ENCODE peak calls at places on chromosomes 4 and X, in four cellular contexts. Z is IMR-90, S is mesendoderm, N is H9. L is an unnamed sample.

GRCh38 chr4:41280010-41280409 is 23.3 kb downstream of the UCHL1 start:
- DNase-seq in N (no peak), Z (peak), S (peak), L (no peak)

GRCh38 chr4:25863906-25864418 is 1.2 kb upstream of the SEL1L3 start:
- DNase-seq in N (peak), S (peak), Z (no peak), L (no peak)

GRCh38 chr4:83267121-83267834 is 17.3 kb downstream of the COQ2 start:
- DNase-seq in Z (peak), N (no peak), S (no peak), L (no peak)

GRCh38 chr4:6435010-6435409 is 37.4 kb downstream of the PPP2R2C start:
- DNase-seq in S (no peak), Z (no peak), N (no peak), L (no peak)

GRCh38 chr4:187811586-187811985 is 184.0 kb upstream of the ZFP42 start:
- DNase-seq in Z (no peak), N (no peak), S (no peak), L (no peak)

GRCh38 chr4:103496800-103497199 is 223.0 kb downstream of the TACR3 start:
- DNase-seq in S (no peak), N (no peak), Z (no peak), L (no peak)

GRCh38 chr4:88527787-88528186 is 4.2 kb upstream of the PYURF start:
- DNase-seq in Z (no peak), N (no peak), S (no peak), L (no peak)

GRCh38 chrX:138150709-138151108 is 560.8 kb downstream of the FGF13 start:
- DNase-seq in S (peak), Z (no peak), N (no peak), L (no peak)

GRCh38 chr4:174575436-174575835 is 53.1 kb upstream of the HPGD start:
- DNase-seq in N (no peak), S (no peak), Z (no peak), L (no peak)

GRCh38 chr4:43132010-43132582 is 239.6 kb downstream of the GRXCR1 start:
- DNase-seq in Z (peak), N (peak), S (peak), L (peak)

GRCh38 chr4:6951880-6952381 is 42.3 kb downstream of the TBC1D14 start:
- DNase-seq in Z (no peak), S (peak), N (no peak), L (no peak)

GRCh38 chrX:55451990-55452824 is at the start of gene MAGEH1:
- DNase-seq in S (peak), N (peak), Z (peak), L (peak)

GRCh38 chr4:80204433-80204832 is 7.1 kb downstream of the PRDM8 start:
- DNase-seq in N (no peak), Z (peak), S (no peak), L (no peak)

GRCh38 chrX:115452256-115452655 is 108.7 kb upstream of the PLS3 start:
- DNase-seq in S (no peak), Z (no peak), N (no peak), L (no peak)

GRCh38 chrX:42219231-42219630 is 295.9 kb upstream of the CASK start:
- DNase-seq in Z (no peak), S (no peak), N (no peak), L (no peak)

GRCh38 chr4:47835489-47835888 is 2.4 kb downstream of the CORIN start:
- DNase-seq in N (peak), S (peak), Z (peak), L (no peak)

GRCh38 chrX:13688772-13689518 is at the start of gene RAB9A:
- DNase-seq in S (peak), Z (peak), N (peak), L (peak)

GRCh38 chr4:28481565-28481964 is 1620.9 kb downstream of the STIM2 start:
- DNase-seq in S (peak), Z (no peak), N (no peak), L (no peak)

GRCh38 chr4:89140168-89140759 is 28.9 kb downstream of the TIGD2 start:
- DNase-seq in S (no peak), Z (no peak), N (no peak), L (no peak)

GRCh38 chrX:71976753-71977152 is 66.1 kb downstream of the NHSL2 start:
- DNase-seq in Z (no peak), S (no peak), N (no peak), L (no peak)

GRCh38 chrX:14344172-14344940 is 185.0 kb upstream of the GLRA2 start:
- DNase-seq in Z (no peak), N (no peak), S (no peak), L (no peak)

GRCh38 chr4:110854021-110854678 is 231.3 kb upstream of the PITX2 start:
- DNase-seq in Z (peak), N (no peak), S (peak), L (no peak)

GRCh38 chrX:123803331-123803983 is 56.4 kb upstream of the XIAP start:
- DNase-seq in Z (peak), N (no peak), S (peak), L (no peak)

GRCh38 chr4:83022724-83023427 is 12.1 kb upstream of the COPS4 start:
- DNase-seq in N (no peak), Z (peak), S (no peak), L (no peak)

GRCh38 chr4:184534511-184535391 is 60.4 kb upstream of the IRF2 start:
- DNase-seq in N (no peak), S (peak), Z (peak), L (no peak)

GRCh38 chrX:118116308-118117068 is at the start of gene KLHL13:
- DNase-seq in Z (peak), S (peak), N (peak), L (no peak)

GRCh38 chr4:151206241-151207005 is 70.5 kb upstream of the PRSS48 start:
- DNase-seq in Z (no peak), S (no peak), N (no peak), L (no peak)

GRCh38 chrX:22192419-22193086 is 80.2 kb upstream of the CBLL2 start:
- DNase-seq in Z (peak), N (peak), S (peak), L (peak)

GRCh38 chrX:18883961-18884765 is 99.8 kb downstream of the PHKA2 start:
- DNase-seq in Z (no peak), S (no peak), N (no peak), L (no peak)

GRCh38 chrX:18886005-18886343 is 97.9 kb downstream of the PHKA2 start:
- DNase-seq in S (peak), Z (no peak), N (no peak), L (no peak)

GRCh38 chrX:18886344-18887161 is 97.4 kb downstream of the PHKA2 start:
- DNase-seq in S (peak), Z (peak), N (peak), L (peak)

GRCh38 chrX:18884916-18885315 is 99.0 kb downstream of the PHKA2 start:
- DNase-seq in Z (peak), N (no peak), S (peak), L (no peak)

GRCh38 chrX:18885317-18886004 is 98.5 kb downstream of the PHKA2 start:
- DNase-seq in N (no peak), Z (peak), S (peak), L (no peak)
- H3K56ac ChIP-seq in N (no peak), Z (no peak), S (peak), L (no peak)

DNA sequence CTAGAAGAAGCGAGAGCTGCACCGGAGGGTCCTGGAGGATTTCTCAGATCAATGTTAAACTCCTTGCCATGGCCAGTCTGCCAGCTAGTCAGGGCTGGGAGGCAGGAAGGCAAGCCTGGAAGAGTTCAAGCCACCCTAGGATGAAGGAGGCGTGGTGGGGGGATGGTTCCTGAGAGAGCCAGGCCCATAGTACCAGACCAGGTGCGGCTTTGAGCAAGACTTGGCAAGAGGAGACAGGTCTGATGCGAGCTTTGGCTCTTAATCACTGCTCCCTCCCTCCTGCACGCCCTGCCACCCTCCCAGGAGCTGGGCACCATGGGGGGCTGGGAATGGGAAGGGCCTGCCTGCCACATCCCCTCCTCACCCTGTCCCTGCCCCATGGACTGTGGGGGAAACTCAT is 50.2 kb downstream of the EFNB1 start:
- DNase-seq in S (no peak), N (no peak), Z (no peak), L (no peak)
- H2AK5ac ChIP-seq in S (no peak), N (no peak), Z (no peak), L (no peak)

DNA sequence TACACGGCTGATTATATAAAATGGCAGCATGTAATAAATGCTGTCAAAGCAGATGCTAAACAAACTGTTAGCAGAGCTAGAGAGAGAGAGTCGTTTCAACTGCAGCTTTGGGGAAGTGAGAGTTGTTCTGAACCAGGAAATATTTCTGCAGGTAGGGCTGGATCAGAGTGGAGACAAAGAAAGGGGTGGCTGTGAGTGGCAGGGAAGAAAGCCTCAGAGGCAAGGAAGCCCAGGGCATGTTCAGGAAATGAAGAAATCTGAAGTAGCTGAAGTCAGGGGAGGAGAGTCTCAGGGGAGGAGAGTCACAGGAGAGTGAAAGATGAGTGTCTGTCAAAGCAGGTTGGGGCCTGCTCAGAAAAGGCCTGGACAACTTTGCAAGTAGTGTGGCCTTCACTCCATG is 48.4 kb upstream of the RPS6KA3 start:
- DNase-seq in S (no peak), N (no peak), Z (no peak), L (no peak)
- H3K56ac ChIP-seq in S (no peak), N (no peak), Z (no peak), L (no peak)

GRCh38 chr4:98516441-98517323 is 141.7 kb downstream of the TSPAN5 start:
- DNase-seq in N (no peak), Z (peak), S (no peak), L (no peak)
- H2AK5ac ChIP-seq in N (no peak), Z (peak), S (no peak), L (no peak)

DNA sequence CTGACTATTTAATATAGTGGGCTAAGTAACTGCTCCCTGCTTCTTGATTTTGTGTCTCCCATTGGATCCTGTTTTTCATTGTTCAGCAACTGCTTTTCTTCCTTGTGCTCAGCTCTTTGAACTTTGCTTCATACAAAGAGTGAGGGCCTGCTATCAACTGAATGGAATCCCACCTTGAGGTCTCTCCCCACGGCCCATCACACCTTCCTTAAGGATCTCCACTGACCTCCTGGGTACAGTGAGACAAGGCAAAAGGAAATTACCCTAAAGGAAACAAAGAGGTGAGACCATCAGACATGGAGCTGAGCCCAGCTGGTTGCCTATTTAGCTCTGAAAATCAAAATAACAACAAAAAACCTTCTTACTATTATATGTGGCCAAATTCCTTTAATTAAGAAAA is 91.3 kb upstream of the RPL34 start:
- DNase-seq in S (peak), N (no peak), Z (no peak), L (no peak)
- H3K56ac ChIP-seq in S (no peak), N (no peak), Z (no peak), L (no peak)

GRCh38 chr4:12445711-12446110 is 1017.0 kb upstream of the HS3ST1 start:
- DNase-seq in Z (no peak), S (no peak), N (no peak), L (no peak)

DNA sequence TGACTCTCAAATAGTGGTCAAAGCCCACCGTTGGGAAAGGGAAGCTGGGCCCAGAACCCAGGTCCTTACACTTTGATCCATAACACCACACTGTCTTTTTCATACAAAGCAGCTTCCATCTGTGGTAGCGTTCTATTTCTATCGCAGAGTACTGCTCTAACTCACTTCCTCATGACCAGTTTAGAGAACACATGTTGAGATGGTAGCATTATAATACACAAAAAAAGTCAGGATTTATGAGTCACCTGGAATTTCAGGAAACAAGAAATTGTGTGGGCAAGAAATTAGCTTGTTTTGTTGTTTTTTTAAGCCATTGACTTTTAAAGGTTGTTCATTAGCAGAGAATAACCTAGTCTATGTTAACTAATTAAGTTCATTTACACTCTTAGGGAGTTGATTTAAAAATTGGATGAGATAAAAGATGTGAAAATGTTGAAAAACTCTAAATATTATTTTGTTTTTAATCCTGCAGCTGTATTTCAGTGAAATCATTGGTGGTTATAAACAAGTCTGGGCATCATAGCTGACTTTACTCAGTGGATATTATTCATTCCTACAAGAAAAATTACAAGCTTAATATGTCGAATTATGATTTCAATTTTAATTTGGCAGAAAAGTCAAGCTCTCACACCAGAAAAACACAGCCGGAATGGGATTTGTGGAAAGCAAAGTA is 1011.1 kb upstream of the HS3ST1 start:
- DNase-seq in S (no peak), Z (no peak), N (no peak), L (no peak)
- H2AK5ac ChIP-seq in S (no peak), Z (no peak), N (no peak), L (no peak)

DNA sequence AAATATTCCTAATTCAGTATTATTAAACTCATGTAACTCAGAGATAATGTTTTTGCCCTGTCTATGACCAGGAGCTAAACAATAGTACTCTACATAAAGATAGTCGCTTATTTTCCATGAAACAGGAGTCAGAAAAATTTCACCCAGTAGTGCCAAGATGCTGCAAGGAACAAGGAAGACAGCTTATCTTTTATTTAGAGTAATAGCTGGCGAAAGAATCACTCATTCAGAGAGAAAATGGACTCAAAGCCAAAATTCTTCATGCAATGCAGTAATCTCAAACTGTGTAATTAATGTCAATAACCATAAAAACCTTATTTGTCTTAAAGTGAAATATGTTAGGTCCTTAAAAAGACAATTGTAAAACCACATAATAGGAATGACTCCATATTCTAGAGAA is 477.8 kb downstream of the ANKRD50 start:
- DNase-seq in S (no peak), N (no peak), Z (no peak), L (no peak)
- H3K56ac ChIP-seq in S (no peak), N (no peak), Z (no peak), L (no peak)

DNA sequence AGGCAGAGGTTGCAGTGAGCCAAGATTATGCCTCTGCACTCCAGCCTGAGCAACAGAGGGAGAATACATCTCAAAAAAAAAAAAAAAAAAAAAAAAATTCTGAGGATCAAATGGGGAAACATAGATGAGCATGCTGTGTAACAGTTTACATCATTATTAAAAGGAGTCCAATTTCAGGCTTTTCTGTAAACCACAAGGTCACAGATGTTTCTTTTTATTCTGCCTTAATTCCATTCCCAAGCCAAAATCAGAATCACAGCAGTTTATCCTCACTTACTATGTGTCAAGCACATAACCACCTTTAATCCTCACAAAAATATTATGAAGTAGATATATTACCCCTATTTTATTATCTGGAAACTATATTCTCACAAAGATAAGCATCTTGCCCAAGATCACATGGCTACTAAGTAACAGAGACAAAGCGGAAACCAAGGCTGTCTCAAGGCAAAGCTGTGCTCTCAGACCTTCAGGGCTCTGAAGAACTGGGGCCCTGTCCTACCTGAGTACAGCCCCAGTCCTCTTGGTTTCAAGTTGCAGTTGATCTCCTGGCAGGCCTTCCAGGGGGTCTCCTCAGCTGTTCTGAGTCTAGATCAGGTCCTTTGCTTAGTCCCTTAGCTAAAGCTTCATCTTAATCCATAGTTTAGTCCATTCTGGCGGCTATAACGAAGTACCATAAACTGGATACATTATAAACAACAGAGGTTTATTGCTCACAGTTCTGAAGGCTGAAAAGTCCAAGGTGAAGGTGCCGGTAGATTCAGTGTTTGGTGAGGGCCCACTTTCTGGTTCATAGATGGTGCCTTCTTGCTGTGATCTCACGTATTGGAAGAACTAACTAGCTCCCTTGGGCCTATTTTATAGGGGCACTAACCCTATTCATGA is 141.3 kb downstream of the PALLD start:
- DNase-seq in N (no peak), Z (peak), S (no peak), L (no peak)
- H2AK5ac ChIP-seq in N (no peak), Z (peak), S (no peak), L (no peak)